ENCODE peak calls at places on chromosomes 3 and 15, in four cellular contexts. H is spleen; G is stomach; Q is naive thymus-derived CD4-positive, alpha-beta T cell. A is an unnamed sample.

GRCh38 chr3:99484871-99485270 is 153.5 kb upstream of the COL8A1 start:
- DNase-seq in H (no peak), G (no peak), Q (no peak), A (no peak)

GRCh38 chr15:26921433-26921832 is 49.5 kb upstream of the GABRG3 start:
- DNase-seq in H (no peak), G (no peak), Q (no peak), A (no peak)

GRCh38 chr15:43792761-43793493 is 807 bp downstream of the SERF2 start:
- DNase-seq in H (peak; percentile 79), G (no peak), Q (no peak), A (peak; percentile 37)

GRCh38 chr3:125103406-125103805 is 47.6 kb upstream of the HEG1 start:
- DNase-seq in H (no peak), G (no peak), Q (no peak), A (no peak)

GRCh38 chr15:63948436-63948835 is 97.8 kb downstream of the DAPK2 start:
- DNase-seq in H (no peak), G (no peak), Q (no peak), A (no peak)

GRCh38 chr15:71496336-71496955 is 313.9 kb upstream of the NR2E3 start:
- DNase-seq in H (no peak), G (no peak), Q (no peak), A (no peak)

GRCh38 chr3:69088033-69088432 is 3.3 kb downstream of the ARL6IP5 start:
- DNase-seq in H (no peak), G (no peak), Q (no peak), A (no peak)

GRCh38 chr15:100667405-100668320 is 65.3 kb downstream of the ASB7 start:
- DNase-seq in H (no peak), G (no peak), Q (no peak), A (no peak)

GRCh38 chr3:11904157-11904556 is 57.5 kb upstream of the TAMM41 start:
- DNase-seq in H (no peak), G (no peak), Q (no peak), A (no peak)

GRCh38 chr3:19662516-19662915 is 271.5 kb downstream of the EFHB start:
- DNase-seq in H (no peak), G (no peak), Q (no peak), A (no peak)

GRCh38 chr3:52978109-52978754 is 67.6 kb downstream of the SFMBT1 start:
- DNase-seq in H (no peak), G (no peak), Q (no peak), A (no peak)

GRCh38 chr15:52529289-52529929 is 729 bp upstream of the MYO5A start:
- DNase-seq in H (peak; percentile 77), G (no peak), Q (no peak), A (no peak)

GRCh38 chr3:101548527-101549105 is 13.1 kb upstream of the TRMT10C start:
- DNase-seq in H (no peak), G (no peak), Q (no peak), A (no peak)

GRCh38 chr15:40379853-40380252 is 2.7 kb upstream of the KNSTRN start:
- DNase-seq in H (no peak), G (peak; percentile 62), Q (no peak), A (no peak)

GRCh38 chr3:187789872-187790271 is 44.6 kb upstream of the BCL6 start:
- DNase-seq in H (no peak), G (no peak), Q (no peak), A (no peak)

GRCh38 chr3:127809211-127809610 is 13.1 kb downstream of the MGLL start:
- DNase-seq in H (no peak), G (no peak), Q (no peak), A (no peak)

GRCh38 chr3:88641033-88641604 is 466.3 kb upstream of the EPHA3 start:
- DNase-seq in H (no peak), G (no peak), Q (no peak), A (no peak)

GRCh38 chr15:31261266-31262142 is 65.1 kb upstream of the KLF13 start:
- DNase-seq in H (peak; percentile 70), G (peak; percentile 28), Q (no peak), A (no peak)

GRCh38 chr3:158167737-158168469 is 58.0 kb downstream of the RSRC1 start:
- DNase-seq in H (no peak), G (no peak), Q (no peak), A (no peak)

GRCh38 chr3:158727499-158728377 is 4.5 kb downstream of the RARRES1 start:
- DNase-seq in H (no peak), G (peak; percentile 45), Q (no peak), A (peak; percentile 35)

GRCh38 chr3:131193671-131194291 is 167.1 kb downstream of the NEK11 start:
- DNase-seq in H (no peak), G (no peak), Q (no peak), A (no peak)

GRCh38 chr3:9669720-9670432 is 20.6 kb downstream of the MTMR14 start:
- DNase-seq in H (peak; percentile 1), G (peak; percentile 76), Q (no peak), A (no peak)

GRCh38 chr3:129317876-129318275 is 39.2 kb downstream of the HMCES start:
- DNase-seq in H (no peak), G (no peak), Q (no peak), A (no peak)

GRCh38 chr3:65178703-65179102 is 490.9 kb upstream of the ADAMTS9 start:
- DNase-seq in H (no peak), G (no peak), Q (no peak), A (no peak)

GRCh38 chr3:143321058-143321769 is 201.6 kb downstream of the CHST2 start:
- DNase-seq in H (no peak), G (no peak), Q (no peak), A (no peak)

GRCh38 chr3:79202471-79203143 is 565.2 kb downstream of the ROBO1 start:
- DNase-seq in H (no peak), G (no peak), Q (no peak), A (no peak)

GRCh38 chr3:185175370-185175987 is 22.6 kb upstream of the C3orf70 start:
- DNase-seq in H (no peak), G (peak; percentile 32), Q (no peak), A (no peak)

GRCh38 chr3:59812188-59812587 is 762.4 kb upstream of the CFAP20DC start:
- DNase-seq in H (no peak), G (no peak), Q (no peak), A (no peak)

GRCh38 chr15:62781081-62781497 is 261.5 kb upstream of the TPM1 start:
- DNase-seq in H (no peak), G (no peak), Q (no peak), A (no peak)

GRCh38 chr3:54858386-54858785 is 69.5 kb downstream of the LRTM1 start:
- DNase-seq in H (no peak), G (no peak), Q (no peak), A (no peak)

GRCh38 chr15:83063555-83063954 is 3.5 kb downstream of the BTBD1 start:
- DNase-seq in H (no peak), G (no peak), Q (no peak), A (no peak)

GRCh38 chr3:62211675-62212429 is 161.5 kb downstream of the FEZF2 start:
- DNase-seq in H (no peak), G (no peak), Q (no peak), A (no peak)

DNA sequence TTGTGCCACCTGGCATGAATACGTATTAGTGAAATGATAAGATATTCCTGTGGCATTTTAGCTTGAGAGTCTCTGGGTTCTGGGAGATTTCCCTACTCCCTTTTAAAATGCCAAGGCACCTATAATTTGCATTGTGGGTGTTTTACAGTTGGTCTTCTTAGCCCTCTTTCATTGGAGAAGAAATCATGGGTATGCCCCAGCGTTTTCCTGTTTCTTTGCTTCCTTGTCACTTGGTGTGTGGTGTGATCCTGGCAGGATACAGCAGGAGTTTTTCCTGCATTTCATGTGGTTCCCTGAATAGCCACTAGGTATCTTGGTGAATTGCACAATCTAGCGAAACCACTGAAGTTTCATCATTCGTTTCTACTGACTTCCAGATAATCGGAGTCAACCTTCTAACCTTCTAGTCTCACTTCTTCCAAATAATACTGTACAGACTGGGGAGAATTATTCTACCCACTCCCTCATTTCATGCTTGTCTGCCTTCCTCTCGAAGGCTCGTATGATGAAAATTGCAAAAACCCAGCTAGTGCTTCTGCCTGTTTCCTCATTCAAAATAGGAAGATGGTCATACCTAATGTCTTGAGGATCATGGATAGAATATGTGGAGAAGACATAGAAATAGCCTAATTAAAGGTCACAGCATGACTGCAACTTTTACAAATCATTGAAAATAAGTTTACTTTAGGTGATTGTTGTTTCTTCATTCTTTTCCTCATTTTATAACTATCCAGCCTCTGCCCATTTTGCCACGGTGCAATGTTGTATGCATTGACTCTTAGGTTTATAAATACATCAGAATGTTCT is 2.7 kb downstream of the BHLHE40 start:
- DNase-seq in H (no peak), G (no peak), Q (no peak), A (no peak)
- H3K4me1 ChIP-seq in H (peaks cover 88% of the 10 kb centered on the region), G (peaks cover 70% of the 10 kb centered on the region), Q (peaks cover 54% of the 10 kb centered on the region), A (peaks cover 41% of the 10 kb centered on the region)

GRCh38 chr3:120018299-120018698 is 75.9 kb downstream of the GSK3B start:
- DNase-seq in H (no peak), G (no peak), Q (no peak), A (no peak)

GRCh38 chr3:120022729-120023128 is 71.5 kb downstream of the GSK3B start:
- DNase-seq in H (no peak), G (no peak), Q (no peak), A (no peak)

GRCh38 chr3:120013481-120013880 is 80.8 kb downstream of the GSK3B start:
- DNase-seq in H (no peak), G (no peak), Q (no peak), A (no peak)

GRCh38 chr3:120021523-120021922 is 72.7 kb downstream of the GSK3B start:
- DNase-seq in H (no peak), G (no peak), Q (no peak), A (no peak)

GRCh38 chr3:120017692-120018091 is 76.6 kb downstream of the GSK3B start:
- DNase-seq in H (no peak), G (no peak), Q (no peak), A (no peak)
- H3K4me1 ChIP-seq in H (peaks cover 72% of the 10 kb centered on the region), G (peaks cover 15% of the 10 kb centered on the region), Q (no peaks in the 10 kb centered on the region), A (peaks cover 11% of the 10 kb centered on the region)

GRCh38 chr3:155805204-155805801 is 775 bp downstream of the C3orf33 start:
- DNase-seq in H (no peak), G (peak; percentile 46), Q (no peak), A (peak; percentile 55)
- H3K4me1 ChIP-seq in H (peaks cover 19% of the 10 kb centered on the region), G (peaks cover 12% of the 10 kb centered on the region), Q (no peaks in the 10 kb centered on the region), A (no peaks in the 10 kb centered on the region)

GRCh38 chr3:58355174-58355573 is 22.5 kb downstream of the PXK start:
- DNase-seq in H (no peak), G (no peak), Q (no peak), A (no peak)
- H3K4me1 ChIP-seq in H (peaks cover 82% of the 10 kb centered on the region), G (peaks cover 9% of the 10 kb centered on the region), Q (peaks cover 4% of the 10 kb centered on the region), A (peaks cover 4% of the 10 kb centered on the region)

GRCh38 chr15:90400759-90401314 is 12.8 kb downstream of the IQGAP1 start:
- DNase-seq in H (no peak), G (peak; percentile 68), Q (no peak), A (peak; percentile 82)

GRCh38 chr15:90401499-90401898 is 13.5 kb downstream of the IQGAP1 start:
- DNase-seq in H (no peak), G (no peak), Q (no peak), A (no peak)

GRCh38 chr15:90402230-90402629 is 14.2 kb downstream of the IQGAP1 start:
- DNase-seq in H (no peak), G (no peak), Q (no peak), A (no peak)

GRCh38 chr15:90405208-90405607 is 17.2 kb downstream of the IQGAP1 start:
- DNase-seq in H (no peak), G (no peak), Q (no peak), A (no peak)

DNA sequence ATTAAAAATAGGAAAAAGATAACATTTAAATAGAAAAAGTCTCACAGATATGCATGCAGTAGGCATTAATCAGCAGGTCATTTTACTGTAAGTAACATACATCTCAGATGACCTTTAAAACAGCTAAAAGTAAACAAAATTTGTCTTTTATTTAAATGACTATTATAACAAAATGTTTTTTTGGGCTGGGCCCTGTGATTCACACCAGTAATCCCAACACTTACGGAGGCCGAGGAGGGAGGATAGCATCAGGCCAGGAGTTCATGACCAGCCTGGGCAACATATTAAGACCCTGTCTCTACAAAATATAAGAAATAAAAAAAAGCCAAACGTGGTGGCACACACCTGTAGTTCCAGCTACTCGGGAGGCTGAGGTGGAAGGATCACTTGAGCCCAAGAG is 14.8 kb downstream of the IQGAP1 start:
- DNase-seq in H (no peak), G (no peak), Q (no peak), A (no peak)
- H3K4me1 ChIP-seq in H (peaks cover 100% of the 10 kb centered on the region), G (peaks cover 55% of the 10 kb centered on the region), Q (peaks cover 49% of the 10 kb centered on the region), A (peaks cover 37% of the 10 kb centered on the region)

A was measured in pancreas.